ENCODE peak calls at places on chromosome 5, in four cellular contexts. X is GM23248, F is Peyer's patch, N is lower lobe of right lung. Y is an unnamed sample.

GRCh38 chr5:5826911-5827310 is 404.4 kb downstream of the ICE1 start:
- DNase-seq in X (peak; percentile 41), F (no peak), N (no peak), Y (no peak)

GRCh38 chr5:68015933-68016332 is 199.6 kb upstream of the PIK3R1 start:
- DNase-seq in X (no peak), F (no peak), N (no peak), Y (no peak)

GRCh38 chr5:87541033-87541432 is 128.3 kb upstream of the CCNH start:
- DNase-seq in X (peak; percentile 76), F (peak; percentile 28), N (no peak), Y (no peak)

GRCh38 chr5:160312139-160312959 is at the start of gene CCNJL:
- DNase-seq in X (peak; percentile 30), F (no peak), N (peak; percentile 74), Y (peak; percentile 2)

GRCh38 chr5:133316346-133317343 is 264.8 kb downstream of the HSPA4 start:
- DNase-seq in X (no peak), F (no peak), N (no peak), Y (no peak)

GRCh38 chr5:135821061-135821781 is 13.2 kb upstream of the SLC25A48 start:
- DNase-seq in X (peak; percentile 26), F (no peak), N (no peak), Y (no peak)

GRCh38 chr5:135829681-135830383 is 4.6 kb upstream of the SLC25A48 start:
- DNase-seq in X (peak; percentile 86), F (no peak), N (peak; percentile 71), Y (peak; percentile 35)

GRCh38 chr5:10370931-10371330 is 17.4 kb downstream of the MARCHF6 start:
- DNase-seq in X (no peak), F (no peak), N (no peak), Y (no peak)

GRCh38 chr5:82734291-82734690 is 342.9 kb downstream of the TMEM167A start:
- DNase-seq in X (peak; percentile 10), F (no peak), N (no peak), Y (no peak)

GRCh38 chr5:159655757-159656409 is 260.4 kb upstream of the ADRA1B start:
- DNase-seq in X (no peak), F (no peak), N (no peak), Y (no peak)

GRCh38 chr5:143543358-143544255 is 140.1 kb upstream of the NR3C1 start:
- DNase-seq in X (peak; percentile 85), F (no peak), N (no peak), Y (no peak)

GRCh38 chr5:56200856-56201638 is 32.1 kb downstream of the ANKRD55 start:
- DNase-seq in X (peak; percentile 78), F (peak; percentile 46), N (peak; percentile 53), Y (peak; percentile 38)

GRCh38 chr5:143016777-143017374 is 246.7 kb downstream of the ARHGAP26 start:
- DNase-seq in X (peak; percentile 70), F (peak; percentile 29), N (no peak), Y (peak; percentile 24)

GRCh38 chr5:178551059-178551458 is 39.1 kb downstream of the COL23A1 start:
- DNase-seq in X (peak; percentile 57), F (no peak), N (no peak), Y (peak; percentile 15)

GRCh38 chr5:34707451-34708107 is 51.5 kb downstream of the RAI14 start:
- DNase-seq in X (no peak), F (no peak), N (no peak), Y (no peak)

GRCh38 chr5:142499591-142500384 is 175.0 kb upstream of the SPRY4 start:
- DNase-seq in X (no peak), F (no peak), N (no peak), Y (no peak)

GRCh38 chr5:148974638-148975330 is 88.1 kb downstream of the SH3TC2 start:
- DNase-seq in X (no peak), F (no peak), N (no peak), Y (no peak)

GRCh38 chr5:37777472-37778135 is 62.2 kb downstream of the GDNF start:
- DNase-seq in X (peak; percentile 94), F (no peak), N (no peak), Y (no peak)

GRCh38 chr5:8184455-8185063 is 315.6 kb downstream of the MTRR start:
- DNase-seq in X (peak; percentile 29), F (no peak), N (no peak), Y (peak; percentile 1)

GRCh38 chr5:38948501-38948900 is 102.7 kb downstream of the OSMR start:
- DNase-seq in X (peak; percentile 83), F (no peak), N (no peak), Y (no peak)

GRCh38 chr5:147849226-147849625 is 17.8 kb upstream of the SPINK1 start:
- DNase-seq in X (no peak), F (no peak), N (no peak), Y (no peak)

GRCh38 chr5:108930107-108930506 is 182.4 kb downstream of the FER start:
- DNase-seq in X (no peak), F (no peak), N (no peak), Y (no peak)

GRCh38 chr5:43313854-43314457 is 744 bp upstream of the HMGCS1 start:
- DNase-seq in X (peak; percentile 30), F (no peak), N (no peak), Y (no peak)

GRCh38 chr5:151578326-151579025 is 12.7 kb downstream of the FAT2 start:
- DNase-seq in X (no peak), F (no peak), N (no peak), Y (no peak)

GRCh38 chr5:139459451-139459934 is 3.0 kb downstream of the ECSCR start:
- DNase-seq in X (no peak), F (no peak), N (no peak), Y (peak; percentile 49)

GRCh38 chr5:28766565-28767158 is 1728.3 kb upstream of the CDH9 start:
- DNase-seq in X (peak; percentile 47), F (no peak), N (no peak), Y (no peak)

GRCh38 chr5:74974451-74975089 is 77.8 kb downstream of the GCNT4 start:
- DNase-seq in X (no peak), F (no peak), N (no peak), Y (peak; percentile 11)

GRCh38 chr5:66634601-66635000 is 38.4 kb downstream of the MAST4 start:
- DNase-seq in X (no peak), F (no peak), N (no peak), Y (no peak)

GRCh38 chr5:155728857-155729683 is 597.9 kb upstream of the SGCD start:
- DNase-seq in X (peak; percentile 53), F (no peak), N (peak; percentile 36), Y (no peak)

GRCh38 chr5:74851684-74852353 is 14.4 kb downstream of the FAM169A start:
- DNase-seq in X (peak; percentile 80), F (no peak), N (no peak), Y (no peak)

GRCh38 chr5:146765089-146765832 is 113.3 kb downstream of the PPP2R2B start:
- DNase-seq in X (peak; percentile 8), F (no peak), N (no peak), Y (peak; percentile 2)

GRCh38 chr5:116573279-116573616 is 1.4 kb downstream of the SEMA6A start:
- DNase-seq in X (peak; percentile 20), F (no peak), N (peak; percentile 47), Y (no peak)
- H3K27me3 ChIP-seq in X (peaks cover 59% of the 10 kb centered on the region), F (no peaks in the 10 kb centered on the region), N (peaks cover 61% of the 10 kb centered on the region), Y (peaks cover 11% of the 10 kb centered on the region)

DNA sequence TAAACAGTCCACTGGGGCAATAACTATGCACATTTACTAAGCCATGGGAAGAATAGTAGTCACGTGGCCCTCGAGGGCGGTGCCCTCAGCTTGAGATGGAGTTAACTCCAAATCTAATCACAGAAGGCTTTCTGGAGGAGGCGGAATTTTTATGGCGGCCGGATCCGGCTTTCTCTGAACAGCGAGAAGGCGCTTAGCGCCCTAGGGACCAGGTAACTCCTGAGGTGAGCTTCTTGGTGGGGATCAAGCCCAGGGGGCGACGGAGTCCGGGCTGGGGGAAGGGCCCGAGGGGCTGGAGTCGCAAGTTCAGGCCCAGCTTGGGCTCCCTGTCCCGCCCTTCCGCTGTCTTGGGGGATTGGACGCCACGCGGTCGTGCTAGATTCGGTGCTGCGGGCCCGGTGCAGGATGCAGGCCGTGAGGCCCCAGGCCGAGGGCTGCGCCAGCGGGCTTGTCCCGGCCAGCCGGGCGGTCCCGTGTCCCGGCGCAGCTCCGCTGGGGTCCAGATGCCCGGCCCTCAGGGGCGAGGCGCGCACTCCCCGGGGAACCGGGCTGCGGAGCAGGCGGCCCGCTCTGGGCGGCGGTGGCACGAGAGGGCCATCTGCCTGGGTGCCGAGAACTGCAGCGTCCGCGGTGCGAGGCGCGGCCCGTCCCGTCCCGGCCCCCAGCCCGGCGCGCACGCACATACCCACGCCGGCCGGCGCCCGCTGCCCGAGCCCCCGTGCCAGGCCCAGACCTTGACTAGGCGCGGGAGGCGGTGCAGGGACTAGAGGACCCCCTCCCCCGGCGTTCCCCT is 1.7 kb upstream of the NSD1 start:
- DNase-seq in X (no peak), F (no peak), N (peak; percentile 48), Y (no peak)
- H3K4me3 ChIP-seq in X (no peak overlapping the region), F (peak overlapping the region; percentile 70), N (peak overlapping the region; percentile 80), Y (no peak overlapping the region)

GRCh38 chr5:176878463-176878862 is 20.7 kb downstream of the HK3 start:
- DNase-seq in X (no peak), F (no peak), N (no peak), Y (no peak)
- H3K27me3 ChIP-seq in X (peaks cover 44% of the 10 kb centered on the region), F (no peaks in the 10 kb centered on the region), N (peaks cover 48% of the 10 kb centered on the region), Y (no peaks in the 10 kb centered on the region)

GRCh38 chr5:95961617-95962474 is at the start of gene ELL2:
- DNase-seq in X (peak; percentile 99), F (peak; percentile 98), N (peak; percentile 99), Y (peak; percentile 98)
- H3K4me3 ChIP-seq in X (peak within 1 kb of the TSS; percentile 97), F (peak within 1 kb of the TSS; percentile 96), N (peak within 1 kb of the TSS; percentile 82), Y (peak within 1 kb of the TSS; percentile 84)

DNA sequence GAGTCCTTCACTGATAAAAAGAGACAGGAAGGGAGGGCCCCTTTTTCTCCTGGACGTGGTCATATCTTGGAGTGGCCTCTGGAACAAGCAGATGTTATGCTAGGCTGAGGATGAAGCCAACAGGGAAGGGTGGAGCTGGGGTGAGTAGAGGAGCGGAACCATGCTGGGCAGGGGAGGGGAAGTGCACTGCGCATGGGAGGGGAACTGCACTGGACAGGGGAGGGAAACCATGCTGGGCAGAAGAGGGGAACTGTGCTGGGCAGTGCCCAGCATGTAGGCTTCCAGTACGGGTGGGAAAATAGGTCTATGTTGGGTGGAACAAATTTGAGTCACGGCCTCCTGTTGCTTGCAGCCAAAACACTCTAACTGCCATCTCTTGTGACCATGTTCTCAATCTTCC is 19.3 kb upstream of the IRX4 start:
- DNase-seq in X (no peak), F (no peak), N (no peak), Y (no peak)
- H3K27me3 ChIP-seq in X (peaks cover 9% of the 10 kb centered on the region), F (no peaks in the 10 kb centered on the region), N (peaks cover 12% of the 10 kb centered on the region), Y (no peaks in the 10 kb centered on the region)

GRCh38 chr5:77876862-77877502 is 100.8 kb upstream of the TBCA start:
- DNase-seq in X (no peak), F (no peak), N (no peak), Y (no peak)
- H3K4me3 ChIP-seq in X (no peak overlapping the region), F (no peak overlapping the region), N (peak overlapping the region; percentile 2), Y (no peak overlapping the region)

GRCh38 chr5:61309115-61309514 is 22.9 kb upstream of the ZSWIM6 start:
- DNase-seq in X (no peak), F (no peak), N (no peak), Y (no peak)
- H3K27me3 ChIP-seq in X (no peaks in the 10 kb centered on the region), F (no peaks in the 10 kb centered on the region), N (no peaks in the 10 kb centered on the region), Y (no peaks in the 10 kb centered on the region)

GRCh38 chr5:2751592-2752021 is at the start of gene IRX2:
- DNase-seq in X (peak; percentile 99), F (no peak), N (peak; percentile 93), Y (no peak)
- H3K4me3 ChIP-seq in X (peak within 1 kb of the TSS; percentile 99), F (no peak within 1 kb of the TSS), N (peak within 1 kb of the TSS; percentile 55), Y (no peak within 1 kb of the TSS)